ENCODE peak calls at places on chromosome 10, in four cellular contexts. C, P, G and S are unnamed samples.

GRCh38 chr10:11177926-11178453 is 160.3 kb downstream of the CELF2 start:
- DNase-seq in C (no peak), P (no peak), G (no peak), S (no peak)

GRCh38 chr10:103123282-103124033 is 69.6 kb downstream of the NT5C2 start:
- DNase-seq in C (no peak), P (no peak), G (no peak), S (no peak)

GRCh38 chr10:30510932-30511700 is 77.1 kb downstream of the MAP3K8 start:
- DNase-seq in C (no peak), P (no peak), G (no peak), S (no peak)

GRCh38 chr10:110793887-110794286 is 77.8 kb upstream of the PDCD4 start:
- DNase-seq in C (no peak), P (no peak), G (no peak), S (no peak)

GRCh38 chr10:47240173-47240572 is 59.8 kb upstream of the GDF10 start:
- DNase-seq in C (no peak), P (no peak), G (no peak), S (no peak)

GRCh38 chr10:132515811-132516726 is 21.5 kb upstream of the INPP5A start:
- DNase-seq in C (no peak), P (no peak), G (peak; percentile 18), S (peak; percentile 35)

GRCh38 chr10:68871105-68871711 is 29.9 kb upstream of the DDX50 start:
- DNase-seq in C (no peak), P (no peak), G (no peak), S (no peak)

GRCh38 chr10:44425466-44425865 is 40.6 kb upstream of the CXCL12 start:
- DNase-seq in C (no peak), P (no peak), G (no peak), S (no peak)

GRCh38 chr10:120741415-120741814 is 109.7 kb upstream of the WDR11 start:
- DNase-seq in C (no peak), P (no peak), G (no peak), S (no peak)

GRCh38 chr10:64148597-64148996 is 627.4 kb downstream of the REEP3 start:
- DNase-seq in C (no peak), P (no peak), G (no peak), S (no peak)

GRCh38 chr10:35462491-35462934 is 126.2 kb downstream of the CCNY start:
- DNase-seq in C (no peak), P (no peak), G (no peak), S (no peak)

GRCh38 chr10:114375082-114375481 is 29.2 kb downstream of the AFAP1L2 start:
- DNase-seq in C (no peak), P (no peak), G (no peak), S (no peak)

GRCh38 chr10:85916999-85917573 is 449.5 kb downstream of the GRID1 start:
- DNase-seq in C (no peak), P (no peak), G (no peak), S (no peak)

GRCh38 chr10:113644185-113645120 is 19.4 kb downstream of the NRAP start:
- DNase-seq in C (no peak), P (no peak), G (no peak), S (no peak)

GRCh38 chr10:95850791-95851190 is 57.0 kb upstream of the CC2D2B start:
- DNase-seq in C (no peak), P (no peak), G (no peak), S (no peak)

GRCh38 chr10:4137299-4137698 is 352.3 kb upstream of the KLF6 start:
- DNase-seq in C (no peak), P (no peak), G (no peak), S (no peak)

GRCh38 chr10:16360425-16360824 is 76.4 kb upstream of the PTER start:
- DNase-seq in C (no peak), P (no peak), G (no peak), S (no peak)

GRCh38 chr10:132192991-132193670 is 6.4 kb downstream of the DPYSL4 start:
- DNase-seq in C (no peak), P (no peak), G (no peak), S (no peak)

GRCh38 chr10:121323448-121323847 is 274.8 kb downstream of the FGFR2 start:
- DNase-seq in C (no peak), P (no peak), G (no peak), S (no peak)

GRCh38 chr10:66783296-66783695 is 142.5 kb upstream of the LRRTM3 start:
- DNase-seq in C (no peak), P (no peak), G (no peak), S (no peak)

GRCh38 chr10:117518246-117518645 is 24.3 kb upstream of the EMX2 start:
- DNase-seq in C (no peak), P (no peak), G (no peak), S (no peak)

GRCh38 chr10:33487014-33487776 is 152.7 kb upstream of the NRP1 start:
- DNase-seq in C (no peak), P (no peak), G (no peak), S (no peak)

GRCh38 chr10:123140164-123140982 is 4.6 kb downstream of the HMX3 start:
- DNase-seq in C (no peak), P (no peak), G (no peak), S (no peak)

GRCh38 chr10:95987685-95988426 is 55.5 kb upstream of the CCNJ start:
- DNase-seq in C (no peak), P (no peak), G (no peak), S (no peak)

GRCh38 chr10:103756277-103756869 is 99.0 kb downstream of the SH3PXD2A start:
- DNase-seq in C (no peak), P (no peak), G (no peak), S (no peak)

GRCh38 chr10:62766383-62766782 is 38.1 kb upstream of the ADO start:
- DNase-seq in C (no peak), P (no peak), G (no peak), S (no peak)

GRCh38 chr10:69957516-69958231 is 95.0 kb upstream of the MACROH2A2 start:
- DNase-seq in C (no peak), P (no peak), G (no peak), S (no peak)

GRCh38 chr10:30027057-30028005 is 32.1 kb downstream of the JCAD start:
- DNase-seq in C (peak; percentile 59), P (no peak), G (no peak), S (peak; percentile 57)

GRCh38 chr10:46033602-46034011 is 3.2 kb upstream of the NCOA4 start:
- DNase-seq in C (no peak), P (no peak), G (no peak), S (no peak)

GRCh38 chr10:6048281-6049030 is 13.7 kb downstream of the IL2RA start:
- DNase-seq in C (no peak), P (no peak), G (no peak), S (no peak)

GRCh38 chr10:4080225-4080624 is 295.2 kb upstream of the KLF6 start:
- DNase-seq in C (no peak), P (no peak), G (no peak), S (no peak)

GRCh38 chr10:78613132-78613531 is 455.6 kb upstream of the ZMIZ1 start:
- DNase-seq in C (no peak), P (no peak), G (no peak), S (no peak)

GRCh38 chr10:78600740-78601139 is 468.0 kb upstream of the ZMIZ1 start:
- DNase-seq in C (no peak), P (no peak), G (no peak), S (no peak)